ENCODE peak calls at places on chromosomes 12 and 14, in five cellular contexts. J is NCI-H1092 treated with DMSO at 0.1 percent for 48 hours, P is EL, U is body of pancreas, E is SK-N-SH. A is an unnamed sample.

GRCh38 chr14:79661762-79662161 is 549.5 kb downstream of the DIO2 start:
- DNase-seq in U (peak), J (no peak), E (no peak), P (peak), A (no peak)

GRCh38 chr12:6241495-6241894 is 41.3 kb downstream of the CD9 start:
- DNase-seq in P (no peak), U (peak), J (no peak), E (no peak), A (peak)

GRCh38 chr12:132837693-132838463 is 9.2 kb upstream of the GOLGA3 start:
- DNase-seq in P (no peak), U (no peak), E (peak), J (no peak), A (no peak)

GRCh38 chr14:51369814-51370213 is 129.8 kb downstream of the TMX1 start:
- DNase-seq in E (no peak), U (no peak), J (no peak), P (no peak), A (peak)

GRCh38 chr14:51283402-51283825 is 43.4 kb downstream of the TMX1 start:
- DNase-seq in J (peak), E (peak), P (peak), U (peak), A (peak)

GRCh38 chr14:60980811-60981625 is at the start of the genes SLC38A6 and TRMT5:
- DNase-seq in U (peak), E (peak), P (peak), J (peak), A (peak)

GRCh38 chr14:76502638-76503037 is 126.7 kb downstream of the ESRRB start:
- DNase-seq in U (no peak), E (no peak), P (no peak), J (no peak), A (no peak)

GRCh38 chr14:102323102-102323501 is 3.6 kb downstream of the ZNF839 start:
- DNase-seq in E (peak), J (peak), U (peak), P (peak), A (peak)

GRCh38 chr14:95885866-95886265 is 9.2 kb downstream of the TUNAR start:
- DNase-seq in E (peak), P (peak), J (peak), U (peak), A (peak)

GRCh38 chr12:84599539-84599938 is 313.1 kb downstream of the SLC6A15 start:
- DNase-seq in P (peak), J (no peak), U (no peak), E (no peak), A (peak)

GRCh38 chr12:2453076-2453806 is 341.5 kb upstream of the FKBP4 start:
- DNase-seq in P (no peak), J (no peak), E (no peak), U (no peak), A (no peak)

GRCh38 chr12:103308396-103308795 is 187.4 kb downstream of the C12orf42 start:
- DNase-seq in E (no peak), U (no peak), P (no peak), J (no peak), A (no peak)